ENCODE peak calls at places on chromosomes 13 and 19, in seven cellular contexts. E is stimulated activated CD4-positive, alpha-beta T cell treated with anti-CD3 and anti-CD28 coated beads, Interleukin-12 subunit alpha, Interleukin-12 subunit beta, amount 100 ng/mL, for 4 hours; M is NCI-H1092; L is left ventricle myocardium inferior; O is hypothalamus; P is heart right ventricle; V is HCT116. C is an unnamed sample.

GRCh38 chr13:113785051-113786010 is 26.3 kb downstream of the TMEM255B start:
- DNase-seq in E (no peak), M (no peak), L (no peak), O (no peak), P (no peak), V (peak), C (peak)

GRCh38 chr13:65339236-65339635 is 1890.9 kb downstream of the PCDH9 start:
- DNase-seq in E (no peak), M (no peak), L (no peak), O (no peak), P (no peak), V (no peak), C (no peak)

GRCh38 chr19:32289566-32290210 is 55.7 kb upstream of the ZNF507 start:
- DNase-seq in E (no peak), M (no peak), L (no peak), O (no peak), P (no peak), V (no peak), C (no peak)

GRCh38 chr13:76672422-76672821 is 213.8 kb downstream of the KCTD12 start:
- DNase-seq in E (no peak), M (no peak), L (no peak), O (no peak), P (no peak), V (no peak), C (no peak)

GRCh38 chr13:100300708-100301107 is 211.8 kb downstream of the PCCA start:
- DNase-seq in E (no peak), M (no peak), L (no peak), O (no peak), P (no peak), V (no peak), C (no peak)

GRCh38 chr13:106468207-106468606 is 67.3 kb downstream of the EFNB2 start:
- DNase-seq in E (no peak), M (no peak), L (peak), O (no peak), P (peak), V (no peak), C (no peak)

GRCh38 chr19:14416743-14417214 is 2.4 kb downstream of the DDX39A start:
- DNase-seq in E (no peak), M (no peak), L (no peak), O (no peak), P (no peak), V (no peak), C (no peak)

GRCh38 chr13:80132741-80133601 is 208.0 kb downstream of the SPRY2 start:
- DNase-seq in E (no peak), M (no peak), L (peak), O (peak), P (peak), V (no peak), C (no peak)

GRCh38 chr19:56252699-56253422 is 19.7 kb upstream of the EDDM13 start:
- DNase-seq in E (peak), M (peak), L (peak), O (no peak), P (peak), V (peak), C (peak)

GRCh38 chr13:99302637-99303505 is 4.3 kb downstream of the GPR183 start:
- DNase-seq in E (no peak), M (no peak), L (no peak), O (no peak), P (no peak), V (no peak), C (no peak)

GRCh38 chr19:11196406-11197287 is 698 bp downstream of the KANK2 start:
- DNase-seq in E (no peak), M (no peak), L (peak), O (no peak), P (peak), V (no peak), C (peak)

GRCh38 chr19:45772130-45772880 is 3.3 kb upstream of the SIX5 start:
- DNase-seq in E (no peak), M (no peak), L (no peak), O (no peak), P (no peak), V (no peak), C (no peak)

GRCh38 chr19:33406521-33407139 is 33.1 kb downstream of the CEBPG start:
- DNase-seq in E (peak), M (no peak), L (peak), O (peak), P (peak), V (peak), C (peak)

GRCh38 chr19:17041994-17042393 is 15.4 kb upstream of the CPAMD8 start:
- DNase-seq in E (no peak), M (peak), L (peak), O (no peak), P (peak), V (no peak), C (no peak)

GRCh38 chr19:17686027-17686511 is 2.1 kb downstream of the UNC13A start:
- DNase-seq in E (no peak), M (no peak), L (no peak), O (no peak), P (no peak), V (no peak), C (no peak)

GRCh38 chr19:35099897-35100275 is 15.7 kb upstream of the FXYD3 start:
- DNase-seq in E (no peak), M (no peak), L (no peak), O (no peak), P (no peak), V (no peak), C (no peak)

GRCh38 chr13:98909016-98909415 is 68.8 kb downstream of the DOCK9 start:
- DNase-seq in E (peak), M (no peak), L (no peak), O (no peak), P (no peak), V (no peak), C (no peak)

GRCh38 chr13:106230450-106230849 is 305.0 kb downstream of the EFNB2 start:
- DNase-seq in E (no peak), M (no peak), L (no peak), O (no peak), P (no peak), V (no peak), C (no peak)

GRCh38 chr19:1370579-1371361 is 12.9 kb upstream of the NDUFS7 start:
- DNase-seq in E (no peak), M (no peak), L (no peak), O (no peak), P (no peak), V (no peak), C (no peak)

GRCh38 chr13:110950819-110951570 is 36.1 kb upstream of the ANKRD10 start:
- DNase-seq in E (no peak), M (peak), L (no peak), O (no peak), P (no peak), V (no peak), C (no peak)

GRCh38 chr13:79226938-79227337 is 179.1 kb downstream of the RBM26 start:
- DNase-seq in E (no peak), M (peak), L (no peak), O (no peak), P (no peak), V (no peak), C (no peak)

GRCh38 chr19:1698636-1699035 is 46.2 kb upstream of the TCF3 start:
- DNase-seq in E (no peak), M (no peak), L (no peak), O (no peak), P (no peak), V (no peak), C (no peak)

GRCh38 chr13:26991508-26992181 is 180.0 kb downstream of the USP12 start:
- DNase-seq in E (no peak), M (no peak), L (no peak), O (no peak), P (no peak), V (no peak), C (no peak)

GRCh38 chr19:351976-352625 is 7.5 kb upstream of the MIER2 start:
- DNase-seq in E (no peak), M (no peak), L (no peak), O (no peak), P (no peak), V (no peak), C (no peak)

GRCh38 chr19:31718041-31718440 is 368.8 kb upstream of the TSHZ3 start:
- DNase-seq in E (no peak), M (no peak), L (no peak), O (no peak), P (no peak), V (no peak), C (no peak)

GRCh38 chr19:7595466-7596133 is at the start of gene CAMSAP3:
- DNase-seq in E (peak), M (peak), L (no peak), O (no peak), P (no peak), V (no peak), C (peak)

GRCh38 chr13:46352810-46353209 is 34.2 kb downstream of the RUBCNL start:
- DNase-seq in E (no peak), M (no peak), L (no peak), O (no peak), P (no peak), V (no peak), C (no peak)

GRCh38 chr19:1027020-1027952 is 878 bp downstream of the CNN2 start:
- DNase-seq in E (no peak), M (no peak), L (peak), O (no peak), P (peak), V (no peak), C (no peak)

GRCh38 chr19:54158812-54159351 is 639 bp downstream of the LENG1 start:
- DNase-seq in E (no peak), M (no peak), L (no peak), O (no peak), P (no peak), V (no peak), C (peak)

GRCh38 chr19:32677657-32678056 is 2.0 kb downstream of the RGS9BP start:
- DNase-seq in E (no peak), M (no peak), L (no peak), O (no peak), P (no peak), V (no peak), C (no peak)

GRCh38 chr13:57286511-57287098 is 119.6 kb downstream of the PRR20E start:
- DNase-seq in E (no peak), M (no peak), L (no peak), O (no peak), P (peak), V (no peak), C (no peak)

GRCh38 chr13:34678154-34678553 is 263.9 kb upstream of the NBEA start:
- DNase-seq in E (no peak), M (no peak), L (no peak), O (no peak), P (no peak), V (no peak), C (no peak)

GRCh38 chr13:77196052-77196618 is 130.8 kb downstream of the MYCBP2 start:
- DNase-seq in E (no peak), M (no peak), L (no peak), O (no peak), P (no peak), V (no peak), C (no peak)